ENCODE peak calls at places on chromosome 6, in five cellular contexts. W is mucosa of descending colon, D is occipital lobe, L is neural progenitor cell, Z is RPMI7951. I is an unnamed sample.

GRCh38 chr6:130366011-130366963 is at the start of gene TMEM200A:
- DNase-seq in D (peak), W (peak), L (peak), Z (peak), I (peak)

GRCh38 chr6:101770116-101770515 is 376.6 kb downstream of the GRIK2 start:
- DNase-seq in L (no peak), W (no peak), Z (no peak), D (no peak), I (no peak)

GRCh38 chr6:18160921-18161320 is 5.7 kb downstream of the KDM1B start:
- DNase-seq in D (no peak), L (no peak), Z (no peak), W (no peak), I (no peak)

GRCh38 chr6:121482004-121482693 is 46.7 kb downstream of the GJA1 start:
- DNase-seq in W (no peak), Z (peak), D (no peak), L (no peak), I (no peak)

GRCh38 chr6:88865275-88865674 is 98.1 kb downstream of the RNGTT start:
- DNase-seq in D (no peak), W (no peak), Z (no peak), L (no peak), I (no peak)

GRCh38 chr6:21946298-21946783 is 350.5 kb downstream of the PRL start:
- DNase-seq in Z (peak), L (no peak), W (no peak), D (no peak), I (no peak)

GRCh38 chr6:137878070-137878809 is 11.2 kb downstream of the TNFAIP3 start:
- DNase-seq in W (no peak), Z (no peak), D (no peak), L (no peak), I (no peak)

GRCh38 chr6:158963020-158963808 is 36.8 kb downstream of the RSPH3 start:
- DNase-seq in Z (no peak), W (no peak), L (no peak), D (no peak), I (no peak)

GRCh38 chr6:128655978-128656498 is 135.6 kb upstream of the PTPRK start:
- DNase-seq in D (no peak), W (no peak), L (peak), Z (peak), I (no peak)

GRCh38 chr6:137728386-137729349 is 138.4 kb upstream of the TNFAIP3 start:
- DNase-seq in Z (peak), W (no peak), D (no peak), L (peak), I (no peak)

GRCh38 chr6:101779051-101779844 is 385.7 kb downstream of the GRIK2 start:
- DNase-seq in D (no peak), Z (peak), W (no peak), L (no peak), I (no peak)

GRCh38 chr6:15621203-15622044 is 41.4 kb downstream of the DTNBP1 start:
- DNase-seq in D (no peak), W (peak), Z (peak), L (peak), I (peak)

GRCh38 chr6:15578716-15579391 is 84.0 kb downstream of the DTNBP1 start:
- DNase-seq in W (no peak), L (no peak), Z (no peak), D (no peak), I (no peak)

GRCh38 chr6:39892490-39893129 is 41.7 kb downstream of the MOCS1 start:
- DNase-seq in W (no peak), D (peak), L (peak), Z (peak), I (peak)

GRCh38 chr6:1479095-1479494 is 89.7 kb downstream of the FOXF2 start:
- DNase-seq in W (no peak), Z (peak), L (no peak), D (no peak), I (no peak)

GRCh38 chr6:2970753-2971419 is 481 bp downstream of the SERPINB6 start:
- DNase-seq in W (peak), Z (peak), D (peak), L (peak), I (no peak)

GRCh38 chr6:11613858-11614257 is 76.3 kb downstream of the TMEM170B start:
- DNase-seq in D (no peak), Z (peak), W (no peak), L (no peak), I (peak)

GRCh38 chr6:45718901-45719300 is 296.8 kb downstream of the CLIC5 start:
- DNase-seq in D (no peak), L (no peak), W (no peak), Z (peak), I (no peak)

GRCh38 chr6:113809818-113810217 is 47.3 kb upstream of the MARCKS start:
- DNase-seq in L (no peak), D (no peak), Z (no peak), W (no peak), I (no peak)

GRCh38 chr6:90442366-90442765 is 144.5 kb downstream of the MAP3K7 start:
- DNase-seq in D (no peak), L (peak), W (no peak), Z (no peak), I (no peak)

GRCh38 chr6:31308050-31308844 is 36.4 kb upstream of the HLA-C start:
- DNase-seq in D (no peak), W (peak), Z (no peak), L (peak), I (no peak)

GRCh38 chr6:157134402-157135074 is 188.8 kb downstream of the TMEM242 start:
- DNase-seq in W (no peak), D (no peak), Z (no peak), L (no peak), I (no peak)

GRCh38 chr6:46706464-46706863 is 18.8 kb downstream of the TDRD6 start:
- DNase-seq in L (no peak), W (no peak), Z (peak), D (no peak), I (no peak)

GRCh38 chr6:133341607-133342158 is 100.5 kb downstream of the EYA4 start:
- DNase-seq in W (no peak), D (no peak), L (no peak), Z (no peak), I (no peak)

GRCh38 chr6:159311618-159312017 is 142.4 kb downstream of the FNDC1 start:
- DNase-seq in W (no peak), D (no peak), L (peak), Z (peak), I (no peak)

I was measured in Caco-2.